ENCODE peak calls at places on chromosome 21, in five cellular contexts. One of them, this sample, is unnamed.

GRCh38 chr21:45499970-45500575 is 42.2 kb downstream of the SLC19A1 start:
- DNase-seq in psoas muscle: peak
- DNase-seq in EL: no peak
- DNase-seq in RWPE1: no peak
- DNase-seq in esophagus muscularis mucosa: no peak
- DNase-seq in this sample: no peak

GRCh38 chr21:38434913-38435533 is 63.3 kb downstream of the ERG start:
- DNase-seq in psoas muscle: no peak
- DNase-seq in EL: peak
- DNase-seq in esophagus muscularis mucosa: no peak
- DNase-seq in RWPE1: peak
- DNase-seq in this sample: peak

GRCh38 chr21:8998946-8999681 is 1522.3 kb upstream of the TPTE start:
- DNase-seq in psoas muscle: no peak
- DNase-seq in esophagus muscularis mucosa: no peak
- DNase-seq in RWPE1: no peak
- DNase-seq in EL: no peak
- DNase-seq in this sample: no peak

GRCh38 chr21:35044128-35044527 is 5.0 kb downstream of the RUNX1 start:
- DNase-seq in RWPE1: no peak
- DNase-seq in EL: no peak
- DNase-seq in esophagus muscularis mucosa: peak
- DNase-seq in psoas muscle: no peak
- DNase-seq in this sample: no peak

GRCh38 chr21:43717967-43718871 is 710 bp upstream of the PDXK start:
- DNase-seq in RWPE1: no peak
- DNase-seq in EL: no peak
- DNase-seq in esophagus muscularis mucosa: no peak
- DNase-seq in psoas muscle: peak
- DNase-seq in this sample: no peak

GRCh38 chr21:42793774-42794173 is 85.6 kb downstream of the WDR4 start:
- DNase-seq in EL: no peak
- DNase-seq in esophagus muscularis mucosa: no peak
- DNase-seq in psoas muscle: no peak
- DNase-seq in RWPE1: no peak
- DNase-seq in this sample: no peak

GRCh38 chr21:42456457-42456856 is 39.6 kb downstream of the RSPH1 start:
- DNase-seq in RWPE1: no peak
- DNase-seq in EL: no peak
- DNase-seq in psoas muscle: no peak
- DNase-seq in esophagus muscularis mucosa: no peak
- DNase-seq in this sample: no peak

GRCh38 chr21:25350056-25350455 is 257.2 kb downstream of the MRPL39 start:
- DNase-seq in esophagus muscularis mucosa: no peak
- DNase-seq in RWPE1: no peak
- DNase-seq in psoas muscle: no peak
- DNase-seq in EL: peak
- DNase-seq in this sample: no peak

GRCh38 chr21:46168238-46168637 is 12.9 kb upstream of the FTCD start:
- DNase-seq in psoas muscle: no peak
- DNase-seq in EL: no peak
- DNase-seq in RWPE1: no peak
- DNase-seq in esophagus muscularis mucosa: no peak
- DNase-seq in this sample: peak

GRCh38 chr21:36917487-36918158 is 48.8 kb downstream of the HLCS start:
- DNase-seq in esophagus muscularis mucosa: no peak
- DNase-seq in EL: peak
- DNase-seq in RWPE1: peak
- DNase-seq in psoas muscle: no peak
- DNase-seq in this sample: no peak

GRCh38 chr21:27219068-27219467 is 252.2 kb upstream of the ADAMTS5 start:
- DNase-seq in esophagus muscularis mucosa: no peak
- DNase-seq in psoas muscle: no peak
- DNase-seq in RWPE1: no peak
- DNase-seq in EL: peak
- DNase-seq in this sample: no peak

GRCh38 chr21:38561205-38561604 is 62.9 kb upstream of the ERG start:
- DNase-seq in EL: no peak
- DNase-seq in psoas muscle: no peak
- DNase-seq in RWPE1: no peak
- DNase-seq in esophagus muscularis mucosa: no peak
- DNase-seq in this sample: no peak

GRCh38 chr21:31366825-31367224 is 22.8 kb upstream of the TIAM1 start:
- DNase-seq in EL: peak
- DNase-seq in esophagus muscularis mucosa: no peak
- DNase-seq in RWPE1: peak
- DNase-seq in psoas muscle: no peak
- DNase-seq in this sample: no peak

GRCh38 chr21:46183910-46184624 is at the start of gene SPATC1L:
- DNase-seq in psoas muscle: peak
- DNase-seq in esophagus muscularis mucosa: peak
- DNase-seq in RWPE1: peak
- DNase-seq in EL: peak
- DNase-seq in this sample: peak